ENCODE peak calls at places on chromosomes 11 and 22, in nine cellular contexts. P is nephron progenitor cell, F is activated B cell treated with CpG ODN at 0.5 μM for 24 hours, Q is dorsolateral prefrontal cortex, L is PC-9, S is WTC11, A is thoracic aorta, C is stomach, R is sigmoid colon. U is an unnamed sample.

GRCh38 chr22:38406617-38407016 is 48.4 kb downstream of the KCNJ4 start:
- DNase-seq in R (no peak), S (no peak), C (no peak), L (no peak), F (no peak), P (no peak), Q (no peak), A (no peak), U (no peak)

GRCh38 chr11:47578524-47579460 is at the start of the genes KBTBD4 and NDUFS3:
- DNase-seq in A (peak), Q (peak), C (peak), F (peak), S (peak), R (peak), P (peak), L (peak), U (peak)

GRCh38 chr11:86940122-86940777 is 14.9 kb downstream of the FZD4 start:
- DNase-seq in Q (no peak), S (no peak), F (no peak), A (no peak), C (peak), R (peak), P (peak), L (no peak), U (no peak)

GRCh38 chr11:86438685-86439084 is 64.0 kb downstream of the CCDC81 start:
- DNase-seq in F (no peak), L (no peak), Q (no peak), C (no peak), A (no peak), S (no peak), P (no peak), R (no peak), U (no peak)

GRCh38 chr11:112292785-112293407 is 32.2 kb upstream of the PLET1 start:
- DNase-seq in R (peak), A (peak), Q (no peak), L (peak), P (no peak), F (no peak), S (no peak), C (peak), U (no peak)

GRCh38 chr11:46560300-46561025 is 33.4 kb downstream of the AMBRA1 start:
- DNase-seq in F (no peak), A (no peak), S (no peak), P (no peak), C (no peak), R (no peak), L (peak), Q (no peak), U (no peak)

GRCh38 chr11:84408946-84409411 is 1122.8 kb upstream of the CCDC90B start:
- DNase-seq in Q (no peak), P (no peak), F (no peak), S (no peak), R (no peak), C (no peak), L (no peak), A (no peak), U (no peak)

GRCh38 chr11:38667359-38667758 is 2069.3 kb upstream of the RAG2 start:
- DNase-seq in R (no peak), F (no peak), S (no peak), C (no peak), P (no peak), A (no peak), L (no peak), Q (peak), U (no peak)

GRCh38 chr11:34427171-34427805 is 11.4 kb upstream of the CAT start:
- DNase-seq in S (no peak), C (no peak), Q (no peak), R (no peak), F (no peak), A (no peak), P (no peak), L (peak), U (no peak)

GRCh38 chr11:85779956-85780640 is 30.8 kb downstream of the SYTL2 start:
- DNase-seq in C (no peak), A (no peak), Q (no peak), R (no peak), F (no peak), L (no peak), P (peak), S (no peak), U (no peak)

GRCh38 chr11:78377625-78378418 is 39.8 kb downstream of the GAB2 start:
- DNase-seq in L (no peak), C (no peak), Q (no peak), S (no peak), A (no peak), R (no peak), F (no peak), P (no peak), U (no peak)

GRCh38 chr11:105192115-105192514 is 52.5 kb upstream of the CARD18 start:
- DNase-seq in A (no peak), P (no peak), Q (no peak), F (no peak), S (no peak), L (no peak), C (no peak), R (no peak), U (no peak)
- TF ChIP-seq CTCF in A (no peak), P (no peak), Q (no peak), F (no peak), S (no peak), L (no peak), C (no peak), R (no peak), U (no peak)

GRCh38 chr11:76579047-76579751 is 91.3 kb downstream of the LRRC32 start:
- DNase-seq in A (peak), F (no peak), S (peak), L (no peak), P (no peak), C (no peak), R (no peak), Q (no peak), U (no peak)
- TF ChIP-seq CTCF in A (peak), F (no peak), S (no peak), L (no peak), P (no peak), C (no peak), R (no peak), Q (peak), U (no peak)

GRCh38 chr11:68722143-68722542 is 29.2 kb downstream of the TESMIN start:
- DNase-seq in P (no peak), C (no peak), R (no peak), A (no peak), S (no peak), L (no peak), F (no peak), Q (no peak), U (no peak)

GRCh38 chr11:68724293-68724692 is 27.0 kb downstream of the TESMIN start:
- DNase-seq in Q (no peak), F (no peak), P (no peak), L (no peak), C (no peak), A (no peak), R (no peak), S (no peak), U (no peak)

DNA sequence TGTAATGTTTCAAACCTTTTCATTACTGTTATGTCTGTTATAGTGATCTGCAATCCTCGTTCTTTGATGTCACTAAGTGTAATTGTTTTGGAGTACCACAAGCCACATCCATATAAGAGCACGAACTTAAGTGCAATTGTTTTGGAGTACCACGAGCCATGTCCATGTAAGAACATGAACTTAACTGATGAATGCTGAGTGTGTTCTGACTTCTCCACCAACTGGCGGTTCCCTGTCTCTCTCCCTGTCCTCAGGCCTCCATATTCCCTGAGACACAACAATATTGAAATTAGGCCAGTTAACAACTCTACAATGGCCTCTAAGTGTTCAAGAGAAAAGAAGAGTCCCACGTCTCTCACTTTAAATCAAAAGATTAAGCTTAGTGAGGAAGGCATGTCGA is 23.5 kb downstream of the TESMIN start:
- DNase-seq in F (no peak), S (no peak), A (no peak), C (no peak), R (no peak), P (no peak), L (no peak), Q (no peak), U (no peak)
- TF ChIP-seq CTCF in F (no peak), S (no peak), A (no peak), C (no peak), R (no peak), P (no peak), L (no peak), Q (no peak), U (no peak)

GRCh38 chr22:46995501-46996360 is 233.3 kb downstream of the TBC1D22A start:
- DNase-seq in S (no peak), P (no peak), C (no peak), R (peak), Q (no peak), A (no peak), L (no peak), F (no peak), U (no peak)

GRCh38 chr22:46997311-46997970 is 235.0 kb downstream of the TBC1D22A start:
- DNase-seq in P (no peak), F (no peak), L (no peak), C (no peak), Q (no peak), R (peak), S (no peak), A (no peak), U (no peak)

GRCh38 chr22:46998346-46998745 is 235.9 kb downstream of the TBC1D22A start:
- DNase-seq in C (no peak), S (no peak), R (peak), P (no peak), A (no peak), Q (no peak), L (no peak), F (no peak), U (no peak)

GRCh38 chr22:46994983-46995382 is 232.5 kb downstream of the TBC1D22A start:
- DNase-seq in A (no peak), F (no peak), Q (no peak), P (no peak), L (no peak), R (peak), C (peak), S (no peak), U (no peak)

DNA sequence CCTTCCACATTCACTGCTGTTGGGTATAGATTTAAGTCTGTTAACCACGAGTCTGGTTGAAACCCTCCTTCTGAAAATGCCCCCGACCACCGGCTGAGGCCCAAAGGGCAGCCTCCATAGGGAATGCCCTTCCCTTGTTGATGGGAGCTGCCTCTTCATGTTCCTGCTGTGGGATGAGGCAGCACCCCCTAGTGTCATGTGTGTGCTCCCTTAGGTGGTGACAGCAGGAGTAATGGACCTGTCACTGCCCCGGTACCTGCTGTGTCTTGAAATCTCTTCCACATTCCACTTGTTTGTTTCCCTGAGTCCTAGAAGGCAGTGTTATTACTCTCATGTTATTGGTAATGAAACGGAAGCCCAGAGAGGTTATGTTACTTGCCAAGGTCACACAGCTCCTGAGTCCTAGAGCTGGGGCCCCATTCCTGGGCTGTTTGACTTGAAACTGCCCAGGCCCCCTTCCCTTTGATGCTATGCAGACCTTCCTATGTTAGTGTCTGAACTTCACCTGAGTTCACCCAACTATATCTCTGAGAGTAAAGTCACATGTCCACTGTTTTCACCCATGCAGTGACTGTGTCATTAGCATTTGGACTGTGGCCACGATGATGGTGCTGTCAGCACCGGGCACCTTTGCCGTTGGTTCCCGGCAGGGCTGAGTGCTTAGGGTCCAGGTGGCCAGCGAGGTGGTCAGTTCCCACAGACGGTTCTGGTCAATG is 234.3 kb downstream of the TBC1D22A start:
- DNase-seq in P (no peak), A (no peak), C (no peak), F (no peak), R (peak), S (no peak), L (no peak), Q (no peak), U (no peak)
- TF ChIP-seq CTCF in P (no peak), A (no peak), C (no peak), F (no peak), R (no peak), S (no peak), L (peak), Q (no peak), U (no peak)

DNA sequence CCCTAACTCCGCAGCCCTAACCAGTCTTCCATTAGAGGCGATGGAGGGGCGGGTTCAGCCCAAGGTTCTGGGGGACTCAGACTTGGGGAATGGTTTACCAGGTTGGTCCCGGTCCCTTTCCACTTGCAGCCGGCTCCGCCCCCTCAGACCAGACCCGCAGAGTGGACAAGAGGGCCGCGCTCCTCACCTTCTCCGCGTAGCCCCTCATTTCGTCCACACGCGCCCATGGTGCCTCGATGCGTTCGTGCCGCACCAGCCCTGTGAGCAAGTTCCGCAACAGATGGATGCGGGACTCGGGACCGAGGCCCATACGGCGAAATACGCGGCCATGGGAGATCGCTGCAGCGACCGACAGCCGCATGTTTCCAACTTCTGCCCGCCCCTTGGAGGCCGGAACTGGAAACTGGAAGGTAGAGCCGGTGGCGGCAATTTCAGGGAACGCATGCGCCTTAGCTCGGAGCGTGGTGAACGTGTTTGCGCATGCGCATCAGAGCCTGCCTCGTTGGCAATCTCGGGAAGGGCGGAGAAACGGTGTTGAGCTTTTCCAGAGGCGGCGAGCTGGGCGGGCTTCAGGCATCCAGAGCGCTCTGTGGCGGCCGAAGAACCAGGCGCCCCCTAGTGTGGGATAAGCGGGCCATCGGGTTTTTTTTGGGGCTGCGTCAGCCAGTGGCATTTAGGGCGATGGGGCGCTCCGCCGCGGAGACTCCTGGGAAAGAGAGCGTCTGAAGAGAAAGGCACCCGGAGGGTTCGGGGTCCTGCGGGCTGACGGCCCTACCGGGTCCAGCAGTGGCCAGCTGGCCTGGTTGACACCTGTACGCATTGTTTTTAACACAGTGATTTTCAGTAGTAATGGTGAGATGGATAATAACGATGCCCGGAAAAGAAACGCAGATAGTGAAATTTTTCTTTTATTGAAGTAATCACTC is at the start of gene MRPL17:
- DNase-seq in L (peak), Q (peak), S (peak), F (peak), A (peak), R (peak), P (peak), C (peak), U (peak)
- TF ChIP-seq CTCF in L (peak), Q (peak), S (peak), F (peak), A (peak), R (peak), P (peak), C (peak), U (peak)

DNA sequence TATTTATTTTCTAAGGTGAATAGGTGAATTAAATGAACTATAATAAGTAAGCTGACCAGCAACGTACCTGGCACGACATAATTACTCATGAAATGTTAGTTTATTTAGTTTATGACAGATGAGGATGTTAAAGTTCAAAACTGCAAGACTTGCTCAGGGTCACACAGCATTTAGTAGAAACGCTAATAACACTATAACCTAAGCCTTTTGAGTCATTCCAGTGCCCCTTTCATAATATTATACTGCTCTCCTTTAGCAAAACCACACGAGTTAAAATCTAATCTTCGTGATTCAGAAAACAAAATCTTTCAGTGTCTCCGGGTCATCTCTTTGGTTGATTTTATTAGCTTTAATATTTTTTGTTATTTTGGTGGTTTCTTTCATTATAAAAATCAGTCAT is 39.6 kb downstream of the BTBD10 start:
- DNase-seq in L (no peak), S (no peak), P (no peak), A (no peak), R (no peak), C (no peak), Q (no peak), F (no peak), U (no peak)
- TF ChIP-seq CTCF in L (no peak), S (no peak), P (no peak), A (no peak), R (no peak), C (no peak), Q (no peak), F (no peak), U (no peak)

GRCh38 chr11:43685483-43685882 is 4.9 kb downstream of the HSD17B12 start:
- DNase-seq in P (no peak), A (no peak), C (no peak), L (no peak), R (no peak), Q (no peak), S (no peak), F (no peak), U (no peak)
- TF ChIP-seq CTCF in P (no peak), A (no peak), C (no peak), L (no peak), R (no peak), Q (no peak), S (no peak), F (no peak), U (peak)

GRCh38 chr22:17789379-17790200 is 15.3 kb upstream of the BID start:
- DNase-seq in P (no peak), L (no peak), S (no peak), Q (no peak), A (no peak), R (no peak), F (no peak), C (no peak), U (no peak)

GRCh38 chr22:17791196-17791595 is 16.9 kb upstream of the BID start:
- DNase-seq in C (no peak), A (no peak), L (no peak), P (no peak), F (no peak), Q (no peak), S (no peak), R (no peak), U (no peak)

GRCh38 chr22:17792854-17793434 is 18.7 kb upstream of the BID start:
- DNase-seq in P (no peak), L (no peak), F (no peak), A (no peak), C (no peak), S (no peak), Q (no peak), R (no peak), U (no peak)

GRCh38 chr22:17794726-17795125 is 20.5 kb upstream of the BID start:
- DNase-seq in Q (no peak), A (no peak), P (no peak), C (no peak), F (no peak), R (no peak), L (no peak), S (no peak), U (no peak)

GRCh38 chr22:17792289-17792688 is 18.0 kb upstream of the BID start:
- DNase-seq in A (no peak), S (peak), C (no peak), L (no peak), P (no peak), F (no peak), R (no peak), Q (no peak), U (no peak)
- TF ChIP-seq CTCF in A (no peak), S (peak), C (no peak), L (no peak), P (no peak), F (no peak), R (no peak), Q (no peak), U (peak)